ENCODE peak calls at places on chromosomes 1 and 21, in seven cellular contexts. R, X, H, G, S, Q and O are unnamed samples.

GRCh38 chr1:104295516-104295915 is 545.8 kb downstream of the AMY1C start:
- DNase-seq in R (no peak), X (no peak), H (no peak), G (no peak), S (no peak), Q (no peak), O (no peak)

GRCh38 chr1:62109124-62109523 is 85.5 kb upstream of the L1TD1 start:
- DNase-seq in R (no peak), X (no peak), H (no peak), G (no peak), S (no peak), Q (no peak), O (no peak)

GRCh38 chr1:61049850-61050540 is 32.4 kb upstream of the NFIA start:
- DNase-seq in R (peak), X (peak), H (peak), G (peak), S (peak), Q (peak), O (peak)

GRCh38 chr1:214525535-214526019 is 25.8 kb downstream of the PTPN14 start:
- DNase-seq in R (no peak), X (no peak), H (no peak), G (peak), S (no peak), Q (no peak), O (no peak)

GRCh38 chr1:103110701-103111100 is 2.4 kb upstream of the COL11A1 start:
- DNase-seq in R (no peak), X (no peak), H (no peak), G (no peak), S (no peak), Q (no peak), O (no peak)

GRCh38 chr1:194809665-194810064 is 1623.3 kb upstream of the B3GALT2 start:
- DNase-seq in R (no peak), X (no peak), H (no peak), G (no peak), S (no peak), Q (no peak), O (no peak)

GRCh38 chr1:41482906-41483895 is 1.3 kb downstream of the EDN2 start:
- DNase-seq in R (no peak), X (no peak), H (no peak), G (peak), S (no peak), Q (peak), O (no peak)

GRCh38 chr1:35326228-35326627 is 57.7 kb downstream of the ZMYM4 start:
- DNase-seq in R (no peak), X (no peak), H (no peak), G (peak), S (no peak), Q (no peak), O (no peak)

GRCh38 chr1:229539868-229540506 is 18.5 kb downstream of the ABCB10 start:
- DNase-seq in R (no peak), X (no peak), H (no peak), G (no peak), S (no peak), Q (no peak), O (no peak)

GRCh38 chr1:176691251-176692228 is 228.6 kb downstream of the PAPPA2 start:
- DNase-seq in R (no peak), X (peak), H (no peak), G (peak), S (peak), Q (peak), O (no peak)

GRCh38 chr1:95072532-95073419 is at the start of gene ALG14:
- DNase-seq in R (peak), X (peak), H (peak), G (peak), S (peak), Q (peak), O (peak)

GRCh38 chr1:106620521-106620954 is 435.9 kb upstream of the PRMT6 start:
- DNase-seq in R (no peak), X (peak), H (no peak), G (peak), S (no peak), Q (no peak), O (no peak)

GRCh38 chr1:24925082-24925779 is 4.8 kb downstream of the RUNX3 start:
- DNase-seq in R (no peak), X (no peak), H (no peak), G (no peak), S (no peak), Q (no peak), O (peak)

GRCh38 chr1:210347112-210347511 is 18.4 kb downstream of the HHAT start:
- DNase-seq in R (no peak), X (no peak), H (no peak), G (no peak), S (no peak), Q (no peak), O (no peak)

GRCh38 chr1:5198328-5198727 is 543.9 kb downstream of the AJAP1 start:
- DNase-seq in R (no peak), X (no peak), H (no peak), G (no peak), S (no peak), Q (no peak), O (no peak)

GRCh38 chr1:34406377-34406776 is 229.7 kb downstream of the C1orf94 start:
- DNase-seq in R (no peak), X (no peak), H (no peak), G (no peak), S (peak), Q (peak), O (no peak)

GRCh38 chr1:85815906-85816305 is 107.7 kb upstream of the ZNHIT6 start:
- DNase-seq in R (no peak), X (no peak), H (no peak), G (no peak), S (peak), Q (peak), O (no peak)

GRCh38 chr1:7298749-7299151 is 472.3 kb upstream of the VAMP3 start:
- DNase-seq in R (no peak), X (peak), H (no peak), G (peak), S (no peak), Q (no peak), O (no peak)

GRCh38 chr21:44848821-44849521 is 24.5 kb downstream of the PTTG1IP start:
- DNase-seq in R (no peak), X (no peak), H (no peak), G (no peak), S (no peak), Q (no peak), O (no peak)

GRCh38 chr1:26045712-26046312 is at the start of gene SLC30A2:
- DNase-seq in R (no peak), X (no peak), H (no peak), G (no peak), S (peak), Q (peak), O (no peak)
- TF ChIP-seq CTCF in R (no peak), X (no peak), H (no peak), G (no peak), S (no peak), Q (no peak), O (no peak)

GRCh38 chr1:67853704-67854103 is 20.4 kb upstream of the GNG12 start:
- DNase-seq in R (peak), X (peak), H (peak), G (peak), S (peak), Q (peak), O (no peak)

GRCh38 chr1:67850611-67851075 is 17.4 kb upstream of the GNG12 start:
- DNase-seq in R (peak), X (peak), H (peak), G (peak), S (peak), Q (peak), O (no peak)

GRCh38 chr1:67847466-67847865 is 14.2 kb upstream of the GNG12 start:
- DNase-seq in R (no peak), X (peak), H (no peak), G (no peak), S (no peak), Q (no peak), O (no peak)

GRCh38 chr1:67851800-67852199 is 18.5 kb upstream of the GNG12 start:
- DNase-seq in R (no peak), X (no peak), H (no peak), G (no peak), S (no peak), Q (no peak), O (no peak)

DNA sequence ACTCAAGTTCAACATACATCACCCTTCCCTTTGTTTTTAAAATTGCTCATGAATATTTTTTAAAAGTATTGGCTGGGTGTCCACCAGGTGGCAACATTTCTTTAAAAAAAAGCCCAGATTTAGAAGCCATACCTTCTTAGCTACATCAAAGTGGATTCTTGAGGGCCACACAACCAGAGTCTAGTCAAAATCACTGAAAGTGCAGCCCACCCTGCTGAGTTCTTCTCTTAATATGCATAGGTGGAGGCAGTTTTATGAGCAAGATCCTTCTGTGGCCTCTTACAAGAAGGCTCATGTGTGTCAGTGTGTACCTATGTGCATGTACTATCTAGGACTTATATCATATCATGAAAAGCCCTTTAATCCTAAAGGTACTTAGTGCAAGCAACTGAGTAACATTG is 16.9 kb upstream of the GNG12 start:
- DNase-seq in R (no peak), X (peak), H (no peak), G (peak), S (peak), Q (no peak), O (no peak)
- TF ChIP-seq CTCF in R (peak), X (peak), H (peak), G (peak), S (peak), Q (peak), O (no peak)

GRCh38 chr1:168686666-168687065 is 42.3 kb downstream of the DPT start:
- DNase-seq in R (no peak), X (no peak), H (no peak), G (no peak), S (peak), Q (no peak), O (no peak)

GRCh38 chr1:168691541-168691940 is 37.5 kb downstream of the DPT start:
- DNase-seq in R (no peak), X (no peak), H (no peak), G (no peak), S (no peak), Q (no peak), O (no peak)

GRCh38 chr1:168689726-168690602 is 39.0 kb downstream of the DPT start:
- DNase-seq in R (no peak), X (peak), H (no peak), G (peak), S (peak), Q (peak), O (no peak)

GRCh38 chr1:168688679-168689657 is 40.0 kb downstream of the DPT start:
- DNase-seq in R (no peak), X (no peak), H (no peak), G (no peak), S (no peak), Q (no peak), O (no peak)

DNA sequence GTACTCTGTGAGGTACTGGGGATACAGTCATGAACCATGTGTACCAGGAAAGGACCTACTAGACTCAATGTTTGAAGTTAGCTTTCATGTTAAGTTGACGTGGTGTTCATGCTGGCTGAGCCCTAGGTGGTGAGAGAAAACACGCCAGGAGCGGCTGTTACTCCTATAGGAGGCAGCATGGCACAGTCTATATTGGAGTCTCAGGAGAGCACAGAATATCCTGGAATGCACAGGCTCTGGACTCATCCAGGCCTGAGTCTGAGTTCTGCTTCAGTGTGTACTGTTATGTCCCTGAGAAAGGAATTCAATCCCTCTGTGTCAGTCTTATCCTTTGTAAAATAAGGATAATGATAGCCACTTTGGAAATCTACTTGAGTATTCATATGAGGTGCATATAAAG is 41.2 kb downstream of the DPT start:
- DNase-seq in R (no peak), X (no peak), H (no peak), G (peak), S (no peak), Q (no peak), O (no peak)
- TF ChIP-seq CTCF in R (no peak), X (no peak), H (no peak), G (peak), S (no peak), Q (no peak), O (no peak)

GRCh38 chr1:46333300-46334029 is 7.1 kb upstream of the NSUN4 start:
- DNase-seq in R (no peak), X (peak), H (no peak), G (peak), S (peak), Q (no peak), O (no peak)
- TF ChIP-seq CTCF in R (no peak), X (peak), H (no peak), G (peak), S (no peak), Q (no peak), O (no peak)